ENCODE peak calls at places on chromosomes 3 and 15, in ten cellular contexts. G is astrocyte of the spinal cord; S is fibroblast of lung; X is RWPE1; J is GM23338; C is fibroblast of villous mesenchyme; K is psoas muscle; R is choroid plexus epithelial cell; Q is GM13976; Z is CD8-positive, alpha-beta T cell. H is an unnamed sample.

GRCh38 chr3:74267583-74268184 is 346.8 kb downstream of the CNTN3 start:
- DNase-seq in G (peak), S (peak), X (peak), J (peak), C (peak), K (no peak), R (peak), Q (peak), Z (no peak), H (peak)

GRCh38 chr3:66561374-66561773 is 60.6 kb upstream of the LRIG1 start:
- DNase-seq in G (no peak), S (peak), X (no peak), J (no peak), C (no peak), K (no peak), R (no peak), Q (no peak), Z (no peak), H (no peak)

GRCh38 chr3:186107148-186108105 is 1.5 kb downstream of the ETV5 start:
- DNase-seq in G (peak), S (peak), X (peak), J (peak), C (peak), K (peak), R (peak), Q (peak), Z (no peak), H (peak)

GRCh38 chr15:44081223-44082013 is 113.7 kb downstream of the FRMD5 start:
- DNase-seq in G (peak), S (peak), X (no peak), J (no peak), C (peak), K (no peak), R (peak), Q (no peak), Z (no peak), H (no peak)

GRCh38 chr3:139098391-139098790 is 53.7 kb upstream of the PRR23C start:
- DNase-seq in G (no peak), S (no peak), X (no peak), J (no peak), C (no peak), K (no peak), R (no peak), Q (no peak), Z (no peak), H (no peak)

GRCh38 chr3:135944831-135945230 is 20.7 kb upstream of the PPP2R3A start:
- DNase-seq in G (no peak), S (no peak), X (no peak), J (no peak), C (no peak), K (no peak), R (peak), Q (no peak), Z (no peak), H (no peak)

GRCh38 chr15:31867536-31868442 is 162.5 kb upstream of the CHRNA7 start:
- DNase-seq in G (peak), S (peak), X (peak), J (peak), C (peak), K (peak), R (peak), Q (peak), Z (peak), H (peak)

GRCh38 chr15:64507293-64507802 is 47.0 kb downstream of the ZNF609 start:
- DNase-seq in G (peak), S (peak), X (no peak), J (no peak), C (peak), K (peak), R (peak), Q (peak), Z (no peak), H (peak)

GRCh38 chr15:45141386-45141785 is 11.6 kb downstream of the DUOX1 start:
- DNase-seq in G (no peak), S (no peak), X (no peak), J (no peak), C (no peak), K (no peak), R (no peak), Q (no peak), Z (no peak), H (no peak)

GRCh38 chr3:14633819-14634424 is 17.6 kb upstream of the CCDC174 start:
- DNase-seq in G (peak), S (peak), X (no peak), J (peak), C (peak), K (peak), R (peak), Q (peak), Z (peak), H (peak)

GRCh38 chr3:25897019-25897418 is 107.1 kb downstream of the OXSM start:
- DNase-seq in G (no peak), S (no peak), X (no peak), J (peak), C (no peak), K (no peak), R (peak), Q (peak), Z (no peak), H (peak)

GRCh38 chr3:23113455-23114171 is 89.5 kb upstream of the UBE2E2 start:
- DNase-seq in G (peak), S (peak), X (peak), J (no peak), C (peak), K (no peak), R (peak), Q (no peak), Z (no peak), H (no peak)

GRCh38 chr3:126270145-126270811 is 86.9 kb downstream of the KLF15 start:
- DNase-seq in G (peak), S (peak), X (no peak), J (no peak), C (peak), K (peak), R (peak), Q (no peak), Z (no peak), H (no peak)

GRCh38 chr3:158339638-158340037 is 229.7 kb downstream of the RSRC1 start:
- DNase-seq in G (no peak), S (no peak), X (no peak), J (no peak), C (no peak), K (no peak), R (no peak), Q (no peak), Z (no peak), H (no peak)

GRCh38 chr15:77581896-77582569 is 50.7 kb downstream of the LINGO1 start:
- DNase-seq in G (no peak), S (no peak), X (no peak), J (no peak), C (no peak), K (no peak), R (no peak), Q (no peak), Z (no peak), H (no peak)

GRCh38 chr15:39613271-39613670 is 32.4 kb downstream of the THBS1 start:
- DNase-seq in G (no peak), S (no peak), X (no peak), J (no peak), C (no peak), K (no peak), R (no peak), Q (no peak), Z (no peak), H (no peak)

GRCh38 chr3:197417451-197417850 is 119.0 kb upstream of the DLG1 start:
- DNase-seq in G (peak), S (peak), X (peak), J (no peak), C (no peak), K (no peak), R (peak), Q (no peak), Z (no peak), H (no peak)

GRCh38 chr3:163626753-163627152 is 1451.5 kb downstream of the SI start:
- DNase-seq in G (no peak), S (no peak), X (no peak), J (no peak), C (no peak), K (no peak), R (no peak), Q (no peak), Z (no peak), H (no peak)

GRCh38 chr3:163622384-163622783 is 1455.9 kb downstream of the SI start:
- DNase-seq in G (no peak), S (no peak), X (no peak), J (peak), C (no peak), K (no peak), R (peak), Q (no peak), Z (no peak), H (no peak)
- TF ChIP-seq CTCF in G (no peak), S (no peak), X (no peak), J (peak), C (no peak), K (no peak), R (peak), Q (no peak), Z (no peak), H (no peak)

GRCh38 chr15:66966256-66966655 is 99.1 kb upstream of the SMAD3 start:
- DNase-seq in G (no peak), S (no peak), X (no peak), J (peak), C (no peak), K (no peak), R (no peak), Q (no peak), Z (no peak), H (no peak)
- TF ChIP-seq CTCF in G (peak), S (peak), X (no peak), J (peak), C (peak), K (peak), R (peak), Q (peak), Z (no peak), H (no peak)

GRCh38 chr3:116440196-116440595 is 5.1 kb downstream of the LSAMP start:
- DNase-seq in G (peak), S (peak), X (peak), J (no peak), C (peak), K (no peak), R (peak), Q (no peak), Z (no peak), H (no peak)

GRCh38 chr3:116443096-116443793 is 2.0 kb downstream of the LSAMP start:
- DNase-seq in G (peak), S (peak), X (no peak), J (peak), C (peak), K (no peak), R (peak), Q (no peak), Z (no peak), H (no peak)

GRCh38 chr3:116441652-116442051 is 3.6 kb downstream of the LSAMP start:
- DNase-seq in G (peak), S (peak), X (no peak), J (no peak), C (no peak), K (no peak), R (no peak), Q (no peak), Z (no peak), H (no peak)

GRCh38 chr3:116444099-116444700 is 1.1 kb downstream of the LSAMP start:
- DNase-seq in G (peak), S (peak), X (no peak), J (no peak), C (no peak), K (no peak), R (no peak), Q (no peak), Z (no peak), H (no peak)

DNA sequence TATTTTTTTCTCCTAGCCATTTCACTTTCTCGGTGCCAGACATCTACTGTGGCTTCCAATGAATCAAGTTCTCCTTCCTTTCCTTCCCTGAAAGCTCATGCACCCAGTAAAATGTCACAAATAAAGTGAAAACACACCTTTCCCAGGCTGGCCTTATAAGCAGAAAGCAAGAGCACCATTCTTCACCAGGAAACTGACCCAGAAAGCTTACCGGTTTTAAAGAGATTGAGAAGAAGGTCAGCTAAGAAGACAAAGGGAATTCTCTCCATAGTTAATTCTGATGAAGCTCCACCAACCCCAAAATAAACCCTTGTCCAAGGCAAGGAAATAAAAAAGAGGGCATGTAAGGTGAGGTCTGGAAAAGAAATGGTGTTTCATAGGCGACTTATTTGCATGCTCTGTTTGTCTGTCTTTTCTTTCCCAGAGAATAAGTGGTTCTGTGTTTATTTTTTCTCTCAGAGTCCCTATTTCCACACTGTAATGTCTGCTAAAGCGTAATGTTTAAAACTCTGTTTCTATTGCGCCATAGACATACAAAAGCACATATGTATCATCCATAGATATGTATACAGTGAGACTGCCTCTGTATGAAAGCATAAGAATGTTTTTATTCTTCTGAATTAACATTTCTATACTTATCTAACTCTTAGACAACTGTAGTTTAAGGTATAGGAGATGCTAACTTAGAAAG is 2.8 kb downstream of the LSAMP start:
- DNase-seq in G (peak), S (no peak), X (no peak), J (no peak), C (peak), K (no peak), R (no peak), Q (no peak), Z (no peak), H (no peak)
- TF ChIP-seq CTCF in G (no peak), S (no peak), X (no peak), J (no peak), C (no peak), K (no peak), R (no peak), Q (no peak), Z (no peak), H (no peak)

GRCh38 chr3:13388816-13389215 is 31.3 kb downstream of the NUP210 start:
- DNase-seq in G (no peak), S (no peak), X (no peak), J (no peak), C (no peak), K (no peak), R (no peak), Q (no peak), Z (no peak), H (no peak)

GRCh38 chr3:13393427-13394360 is 26.4 kb downstream of the NUP210 start:
- DNase-seq in G (no peak), S (no peak), X (no peak), J (no peak), C (no peak), K (no peak), R (no peak), Q (no peak), Z (no peak), H (no peak)

GRCh38 chr3:13394363-13394762 is 25.8 kb downstream of the NUP210 start:
- DNase-seq in G (no peak), S (no peak), X (no peak), J (no peak), C (no peak), K (no peak), R (no peak), Q (no peak), Z (no peak), H (no peak)

GRCh38 chr3:13389378-13389777 is 30.7 kb downstream of the NUP210 start:
- DNase-seq in G (no peak), S (no peak), X (no peak), J (peak), C (no peak), K (no peak), R (no peak), Q (no peak), Z (no peak), H (no peak)

GRCh38 chr3:13391308-13391707 is 28.8 kb downstream of the NUP210 start:
- DNase-seq in G (no peak), S (no peak), X (no peak), J (peak), C (no peak), K (no peak), R (no peak), Q (no peak), Z (no peak), H (no peak)
- TF ChIP-seq CTCF in G (peak), S (peak), X (no peak), J (peak), C (peak), K (no peak), R (no peak), Q (no peak), Z (no peak), H (no peak)

H was measured in GM10248.